ENCODE peak calls at places on chromosomes 4 and X, in seven cellular contexts. Q is mucosa of gallbladder, F is AML-193, U is germinal center, H is posterior vena cava, P is IMR-90, W is left cardiac atrium. X is an unnamed sample.

GRCh38 chr4:54942735-54943134 is 182.7 kb downstream of the KDR start:
- DNase-seq in Q (no peak), P (no peak), U (no peak), F (no peak), H (no peak), W (no peak), X (no peak)

GRCh38 chr4:183407635-183408463 is 36.6 kb upstream of the CDKN2AIP start:
- DNase-seq in Q (no peak), P (no peak), U (no peak), H (no peak), F (no peak), W (no peak), X (no peak)

GRCh38 chrX:52341493-52341892 is 27.3 kb upstream of the XAGE2 start:
- DNase-seq in P (no peak), W (no peak), U (no peak), F (no peak), Q (no peak), H (no peak), X (no peak)

GRCh38 chr4:1395941-1396805 is 10.1 kb downstream of the NKX1-1 start:
- DNase-seq in P (no peak), Q (no peak), H (peak), U (no peak), W (peak), F (no peak), X (no peak)

GRCh38 chr4:61540944-61541343 is 340.8 kb downstream of the ADGRL3 start:
- DNase-seq in H (no peak), U (no peak), F (no peak), Q (peak), W (no peak), P (no peak), X (no peak)

GRCh38 chr4:123034023-123034422 is 111.6 kb upstream of the NUDT6 start:
- DNase-seq in H (no peak), Q (no peak), U (no peak), P (peak), W (no peak), F (no peak), X (no peak)

GRCh38 chr4:11741190-11741652 is 312.5 kb upstream of the HS3ST1 start:
- DNase-seq in U (no peak), W (no peak), H (no peak), F (no peak), P (peak), Q (no peak), X (no peak)

GRCh38 chr4:76591992-76592391 is 157.0 kb downstream of the SHROOM3 start:
- DNase-seq in Q (no peak), F (no peak), W (no peak), P (no peak), H (no peak), U (no peak), X (no peak)

GRCh38 chrX:130994671-130995070 is 63.5 kb upstream of the ARHGAP36 start:
- DNase-seq in U (peak), P (peak), F (peak), H (no peak), W (no peak), Q (no peak), X (peak)

GRCh38 chr4:76955187-76955586 is 5.6 kb downstream of the SEPTIN11 start:
- DNase-seq in P (peak), F (no peak), Q (no peak), U (no peak), W (no peak), H (no peak), X (no peak)

GRCh38 chr4:88177981-88178632 is 19.7 kb upstream of the ABCG2 start:
- DNase-seq in Q (peak), P (peak), H (no peak), F (peak), U (no peak), W (no peak), X (no peak)

GRCh38 chrX:30661228-30661627 is 8.0 kb downstream of the GK start:
- DNase-seq in H (no peak), F (no peak), Q (no peak), P (no peak), W (no peak), U (no peak), X (no peak)

GRCh38 chr4:112862318-112862674 is 187.2 kb upstream of the ANK2 start:
- DNase-seq in Q (no peak), W (no peak), U (no peak), F (no peak), P (no peak), H (no peak), X (no peak)

GRCh38 chrX:20739038-20739745 is 472.5 kb upstream of the RPS6KA3 start:
- DNase-seq in F (no peak), W (no peak), P (no peak), Q (no peak), U (no peak), H (no peak), X (no peak)

GRCh38 chr4:57043304-57044251 is 64.9 kb downstream of the POLR2B start:
- DNase-seq in P (peak), Q (no peak), F (no peak), H (no peak), U (no peak), W (no peak), X (no peak)

GRCh38 chr4:57131849-57132745 is 21.9 kb upstream of the IGFBP7 start:
- DNase-seq in W (no peak), U (no peak), H (no peak), P (peak), F (no peak), Q (peak), X (no peak)

GRCh38 chr4:144962300-144962699 is 135.7 kb downstream of the ANAPC10 start:
- DNase-seq in H (no peak), Q (no peak), P (no peak), W (no peak), U (no peak), F (no peak), X (no peak)

GRCh38 chrX:102514536-102514935 is 2.0 kb downstream of the TMSB15A start:
- DNase-seq in F (no peak), U (no peak), P (no peak), Q (no peak), W (no peak), H (no peak), X (no peak)

GRCh38 chr4:85482000-85482738 is 7.2 kb downstream of the ARHGAP24 start:
- DNase-seq in F (peak), H (no peak), U (no peak), W (no peak), Q (no peak), P (no peak), X (no peak)

GRCh38 chrX:71320126-71320525 is 18.6 kb downstream of the ITGB1BP2 start:
- DNase-seq in F (peak), Q (no peak), W (no peak), H (no peak), U (no peak), P (no peak), X (no peak)

GRCh38 chr4:27010334-27010940 is 149.8 kb downstream of the STIM2 start:
- DNase-seq in W (peak), H (peak), U (peak), F (peak), P (peak), Q (peak), X (peak)

GRCh38 chr4:86894465-86894864 is 2.2 kb upstream of the C4orf36 start:
- DNase-seq in F (no peak), U (no peak), W (no peak), H (no peak), P (peak), Q (no peak), X (no peak)

GRCh38 chr4:104444685-104445084 is 50.0 kb downstream of the CXXC4 start:
- DNase-seq in Q (no peak), H (no peak), U (no peak), F (no peak), W (no peak), P (no peak), X (no peak)

GRCh38 chr4:47221721-47222120 is 190.4 kb downstream of the GABRB1 start:
- DNase-seq in P (peak), Q (no peak), U (no peak), F (no peak), W (no peak), H (no peak), X (no peak)

GRCh38 chr4:114754616-114755015 is 156.0 kb downstream of the UGT8 start:
- DNase-seq in P (no peak), W (no peak), U (no peak), Q (no peak), H (no peak), F (no peak), X (no peak)

GRCh38 chrX:435536-436122 is 48.9 kb upstream of the PPP2R3B start:
- DNase-seq in U (no peak), F (no peak), Q (no peak), W (no peak), H (peak), P (no peak), X (no peak)

GRCh38 chr4:7699040-7699439 is 240.6 kb downstream of the AFAP1 start:
- DNase-seq in H (peak), P (peak), W (peak), U (no peak), Q (peak), F (no peak), X (no peak)

GRCh38 chrX:148298737-148299136 is 201.7 kb upstream of the AFF2 start:
- DNase-seq in H (no peak), U (no peak), Q (no peak), W (no peak), P (no peak), F (no peak), X (no peak)

GRCh38 chrX:39903937-39904336 is 193.8 kb downstream of the BCOR start:
- DNase-seq in H (no peak), Q (no peak), F (no peak), P (peak), W (no peak), U (no peak), X (no peak)

GRCh38 chr4:16227462-16227868 is 1.2 kb upstream of the TAPT1 start:
- DNase-seq in H (no peak), F (no peak), P (peak), U (no peak), Q (peak), W (peak), X (no peak)

GRCh38 chr4:83569967-83570366 is 34.1 kb downstream of the GPAT3 start:
- DNase-seq in H (no peak), F (peak), W (no peak), P (no peak), U (peak), Q (no peak), X (no peak)

GRCh38 chr4:111802191-111802590 is 343.1 kb upstream of the FAM241A start:
- DNase-seq in U (no peak), W (no peak), Q (no peak), F (peak), P (no peak), H (no peak), X (no peak)

GRCh38 chrX:153411255-153411987 is at the start of gene ZFP92:
- DNase-seq in U (peak), H (peak), W (peak), P (no peak), F (peak), Q (no peak), X (peak)

GRCh38 chr4:8553958-8554357 is 26.2 kb upstream of the GPR78 start:
- DNase-seq in U (no peak), W (no peak), Q (no peak), H (no peak), P (no peak), F (no peak), X (no peak)